ENCODE peak calls at places on chromosomes 5 and 9, in seven cellular contexts. T is GM23248, H is esophagus squamous epithelium, Z is lower lobe of right lung, J is heart right ventricle, M is psoas muscle, X is tibial artery. W is an unnamed sample.

GRCh38 chr5:61089351-61089750 is 72.9 kb downstream of the SMIM15 start:
- DNase-seq in T (no peak), H (no peak), Z (no peak), J (no peak), M (no peak), X (no peak), W (no peak)

GRCh38 chr9:115615821-115616665 is 498.1 kb upstream of the TNC start:
- DNase-seq in T (peak; percentile 96), H (no peak), Z (no peak), J (no peak), M (no peak), X (no peak), W (no peak)

GRCh38 chr5:116303340-116303739 is 218.5 kb downstream of the COMMD10 start:
- DNase-seq in T (no peak), H (no peak), Z (no peak), J (no peak), M (no peak), X (no peak), W (no peak)

GRCh38 chr9:127741831-127742434 is 6.8 kb upstream of the TOR2A start:
- DNase-seq in T (peak; percentile 54), H (no peak), Z (peak; percentile 90), J (peak; percentile 80), M (peak; percentile 62), X (no peak), W (peak; percentile 57)

GRCh38 chr5:171521219-171521633 is 101.8 kb downstream of the FGF18 start:
- DNase-seq in T (peak; percentile 97), H (no peak), Z (no peak), J (no peak), M (peak; percentile 67), X (peak; percentile 67), W (no peak)

GRCh38 chr9:4861736-4862451 is 69.2 kb downstream of the RCL1 start:
- DNase-seq in T (no peak), H (no peak), Z (no peak), J (no peak), M (no peak), X (no peak), W (no peak)

GRCh38 chr9:75369989-75370388 is 281.7 kb downstream of the OSTF1 start:
- DNase-seq in T (no peak), H (no peak), Z (no peak), J (no peak), M (no peak), X (peak; percentile 24), W (no peak)

GRCh38 chr5:93708442-93708841 is 33.0 kb downstream of the POU5F2 start:
- DNase-seq in T (no peak), H (no peak), Z (no peak), J (no peak), M (no peak), X (no peak), W (no peak)

GRCh38 chr5:9498541-9499497 is 47.1 kb downstream of the SEMA5A start:
- DNase-seq in T (peak; percentile 43), H (no peak), Z (no peak), J (no peak), M (no peak), X (no peak), W (peak; percentile 60)

GRCh38 chr9:96449844-96450612 is at the start of gene HABP4:
- DNase-seq in T (peak; percentile 99), H (peak; percentile 64), Z (peak; percentile 98), J (peak; percentile 98), M (peak; percentile 97), X (peak; percentile 97), W (peak; percentile 97)

GRCh38 chr9:77846957-77847574 is 184.5 kb downstream of the GNAQ start:
- DNase-seq in T (no peak), H (no peak), Z (no peak), J (no peak), M (no peak), X (peak; percentile 45), W (no peak)

GRCh38 chr9:87086536-87086935 is 139.2 kb upstream of the GAS1 start:
- DNase-seq in T (no peak), H (no peak), Z (no peak), J (no peak), M (no peak), X (no peak), W (no peak)

GRCh38 chr5:131262953-131263541 is 806 bp upstream of the CDC42SE2 start:
- DNase-seq in T (peak; percentile 40), H (no peak), Z (no peak), J (no peak), M (no peak), X (no peak), W (no peak)

GRCh38 chr5:123033157-123033671 is 3.3 kb downstream of the PPIC start:
- DNase-seq in T (peak; percentile 6), H (no peak), Z (no peak), J (no peak), M (no peak), X (no peak), W (no peak)

GRCh38 chr5:35881758-35882157 is 25.1 kb downstream of the IL7R start:
- DNase-seq in T (no peak), H (no peak), Z (no peak), J (no peak), M (no peak), X (no peak), W (no peak)

GRCh38 chr9:83281306-83282255 is 218.6 kb upstream of the RASEF start:
- DNase-seq in T (peak; percentile 73), H (no peak), Z (no peak), J (no peak), M (peak; percentile 33), X (no peak), W (no peak)

GRCh38 chr9:18504707-18505106 is 30.8 kb downstream of the ADAMTSL1 start:
- DNase-seq in T (no peak), H (no peak), Z (no peak), J (no peak), M (no peak), X (no peak), W (no peak)

GRCh38 chr9:36960575-36960955 is 73.5 kb downstream of the PAX5 start:
- DNase-seq in T (no peak), H (no peak), Z (no peak), J (no peak), M (no peak), X (no peak), W (no peak)

GRCh38 chr5:37867634-37868033 is 27.8 kb upstream of the GDNF start:
- DNase-seq in T (peak; percentile 39), H (no peak), Z (no peak), J (no peak), M (no peak), X (no peak), W (no peak)

GRCh38 chr5:139658928-139659667 is 10.9 kb downstream of the CXXC5 start:
- DNase-seq in T (peak; percentile 91), H (no peak), Z (no peak), J (peak; percentile 66), M (peak; percentile 57), X (peak; percentile 71), W (no peak)

GRCh38 chr5:141711687-141712086 is 29.7 kb upstream of the ARAP3 start:
- DNase-seq in T (no peak), H (no peak), Z (no peak), J (no peak), M (no peak), X (no peak), W (no peak)

GRCh38 chr5:145718956-145719355 is 116.2 kb downstream of the PRELID2 start:
- DNase-seq in T (peak; percentile 57), H (no peak), Z (no peak), J (no peak), M (no peak), X (no peak), W (no peak)

GRCh38 chr5:16568875-16569580 is 47.8 kb downstream of the RETREG1 start:
- DNase-seq in T (no peak), H (no peak), Z (no peak), J (peak; percentile 37), M (no peak), X (no peak), W (no peak)

GRCh38 chr9:136052991-136053756 is 41.9 kb downstream of the NACC2 start:
- DNase-seq in T (peak; percentile 38), H (no peak), Z (no peak), J (no peak), M (no peak), X (no peak), W (no peak)
- H3K4me1 ChIP-seq in T (peaks cover 23% of the 10 kb centered on the region), H (peaks cover 84% of the 10 kb centered on the region), Z (peaks cover 60% of the 10 kb centered on the region), J (peaks cover 66% of the 10 kb centered on the region), M (peaks cover 42% of the 10 kb centered on the region), X (peaks cover 83% of the 10 kb centered on the region), W (peaks cover 35% of the 10 kb centered on the region)

DNA sequence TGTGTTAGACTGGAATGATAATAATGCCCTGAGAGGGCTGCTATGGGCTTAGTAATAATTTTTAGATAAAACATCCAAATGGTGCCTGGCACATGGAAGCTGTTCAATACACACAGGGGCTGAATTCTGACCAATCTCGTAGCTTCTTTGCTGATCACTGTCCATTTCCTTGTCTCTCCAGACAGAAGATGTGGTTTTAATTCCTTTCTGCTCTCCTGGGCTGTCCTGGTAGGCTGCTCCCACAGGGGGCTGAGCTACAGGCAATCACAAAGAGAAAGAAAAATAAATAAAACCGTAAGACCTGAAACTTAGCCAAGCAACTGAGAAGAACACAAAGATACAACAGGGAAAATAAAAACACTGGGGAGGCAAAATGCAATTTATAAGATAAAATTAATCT is 136.5 kb downstream of the CDK5RAP2 start:
- DNase-seq in T (peak; percentile 45), H (no peak), Z (no peak), J (no peak), M (no peak), X (no peak), W (no peak)
- H3K36me3 ChIP-seq in T (peaks cover 12% of the 10 kb centered on the region), H (peaks cover 94% of the 10 kb centered on the region), Z (peaks cover 70% of the 10 kb centered on the region), J (no peaks in the 10 kb centered on the region), M (peaks cover 9% of the 10 kb centered on the region), X (peaks cover 9% of the 10 kb centered on the region), W (peaks cover 55% of the 10 kb centered on the region)

DNA sequence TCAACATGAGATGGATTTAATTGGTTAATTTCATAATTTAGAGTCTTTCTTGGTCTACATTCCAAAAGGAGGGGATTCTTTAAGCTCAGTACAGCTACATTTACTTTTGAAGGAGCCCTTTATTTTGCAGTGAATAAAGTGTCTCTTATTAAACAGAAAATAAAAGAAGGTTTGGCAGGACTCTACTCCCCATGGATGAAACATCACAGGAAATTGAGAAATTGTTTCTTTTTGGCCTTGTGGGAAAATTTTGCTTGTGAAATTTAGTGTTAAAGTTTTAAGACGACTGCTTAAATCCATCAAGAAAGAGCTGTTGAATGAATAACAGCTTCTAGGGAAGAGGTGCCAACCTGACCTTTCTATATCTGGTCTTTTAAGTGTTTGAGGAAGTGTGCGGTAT is 187.7 kb downstream of the NTRK2 start:
- DNase-seq in T (peak; percentile 58), H (no peak), Z (no peak), J (no peak), M (no peak), X (no peak), W (no peak)
- H3K4me1 ChIP-seq in T (peaks cover 30% of the 10 kb centered on the region), H (peaks cover 20% of the 10 kb centered on the region), Z (peaks cover 9% of the 10 kb centered on the region), J (peaks cover 37% of the 10 kb centered on the region), M (peaks cover 13% of the 10 kb centered on the region), X (peaks cover 50% of the 10 kb centered on the region), W (peaks cover 2% of the 10 kb centered on the region)

GRCh38 chr9:123354806-123355508 is 1.0 kb upstream of the CRB2 start:
- DNase-seq in T (peak; percentile 36), H (no peak), Z (peak; percentile 42), J (no peak), M (no peak), X (no peak), W (no peak)

GRCh38 chr9:123355761-123356520 is at the start of gene CRB2:
- DNase-seq in T (no peak), H (no peak), Z (no peak), J (no peak), M (no peak), X (no peak), W (peak; percentile 62)

GRCh38 chr9:123353984-123354591 is 1.9 kb upstream of the CRB2 start:
- DNase-seq in T (peak; percentile 69), H (no peak), Z (peak; percentile 70), J (peak; percentile 65), M (peak; percentile 54), X (peak; percentile 42), W (peak; percentile 90)

GRCh38 chr9:123350590-123351310 is 5.2 kb upstream of the CRB2 start:
- DNase-seq in T (peak; percentile 32), H (no peak), Z (peak; percentile 37), J (no peak), M (no peak), X (no peak), W (no peak)

GRCh38 chr9:123353041-123353440 is 3.0 kb upstream of the CRB2 start:
- DNase-seq in T (no peak), H (no peak), Z (no peak), J (no peak), M (no peak), X (no peak), W (no peak)
- H3K36me3 ChIP-seq in T (no peaks in the 10 kb centered on the region), H (no peaks in the 10 kb centered on the region), Z (no peaks in the 10 kb centered on the region), J (no peaks in the 10 kb centered on the region), M (no peaks in the 10 kb centered on the region), X (no peaks in the 10 kb centered on the region), W (no peaks in the 10 kb centered on the region)

W was measured in HAP-1.